ENCODE peak calls at places on chromosomes 5 and 9, in seven cellular contexts. P is WTC11; T is GM06990; R is endothelial cell; Z is stomach; B is GM13977; L is CD4-positive, alpha-beta T cell. A is an unnamed sample.

GRCh38 chr5:180802325-180803180 is at the start of gene MGAT1:
- DNase-seq in P (peak), L (peak), Z (peak), T (peak), R (peak), B (peak), A (peak)

GRCh38 chr5:168908207-168908606 is 329.0 kb upstream of the PANK3 start:
- DNase-seq in L (no peak), B (no peak), Z (no peak), P (no peak), T (no peak), R (no peak), A (no peak)

GRCh38 chr5:131019601-131020315 is 145.3 kb downstream of the HINT1 start:
- DNase-seq in P (peak), L (no peak), B (no peak), Z (no peak), T (no peak), R (no peak), A (no peak)

GRCh38 chr5:137272831-137273230 is 226.3 kb downstream of the SPOCK1 start:
- DNase-seq in T (no peak), B (no peak), P (no peak), L (no peak), Z (no peak), R (no peak), A (no peak)

GRCh38 chr9:124471761-124472160 is 21.5 kb downstream of the ADGRD2 start:
- DNase-seq in Z (no peak), B (no peak), T (no peak), P (no peak), L (no peak), R (no peak), A (no peak)

GRCh38 chr5:145903862-145904261 is 31.0 kb upstream of the GRXCR2 start:
- DNase-seq in L (no peak), B (no peak), T (no peak), R (no peak), Z (no peak), P (no peak), A (no peak)

GRCh38 chr9:124786881-124787573 is 10.1 kb downstream of the OLFML2A start:
- DNase-seq in B (no peak), L (no peak), Z (peak), R (no peak), T (no peak), P (peak), A (no peak)

GRCh38 chr9:136052433-136052880 is 42.6 kb downstream of the NACC2 start:
- DNase-seq in P (no peak), L (no peak), R (no peak), B (peak), Z (peak), T (no peak), A (no peak)

GRCh38 chr5:91020065-91020800 is 362.9 kb downstream of the ARRDC3 start:
- DNase-seq in Z (no peak), T (no peak), B (no peak), R (no peak), L (no peak), P (no peak), A (no peak)

GRCh38 chr5:157651623-157652376 is 438 bp downstream of the SOX30 start:
- DNase-seq in L (peak), B (peak), T (peak), P (peak), Z (peak), R (peak), A (no peak)

GRCh38 chr5:125685771-125686170 is 737.4 kb upstream of the GRAMD2B start:
- DNase-seq in B (no peak), R (no peak), T (no peak), P (no peak), L (no peak), Z (no peak), A (no peak)

GRCh38 chr5:132225165-132226032 is 2.3 kb downstream of the P4HA2 start:
- DNase-seq in L (peak), T (no peak), Z (peak), R (no peak), B (no peak), P (no peak), A (peak)

GRCh38 chr5:126695081-126695480 is 81.9 kb upstream of the LMNB1 start:
- DNase-seq in R (no peak), L (no peak), B (no peak), Z (no peak), P (no peak), T (no peak), A (no peak)

GRCh38 chr9:87973122-87973521 is 1.2 kb downstream of the CDK20 start:
- DNase-seq in R (no peak), T (no peak), P (no peak), B (no peak), Z (no peak), L (no peak), A (no peak)

GRCh38 chr5:135429326-135429725 is 17.8 kb downstream of the DCANP1 start:
- DNase-seq in Z (no peak), B (no peak), P (no peak), T (no peak), L (no peak), R (no peak), A (no peak)

GRCh38 chr9:133968966-133969617 is 23.0 kb downstream of the VAV2 start:
- DNase-seq in T (no peak), P (no peak), L (no peak), Z (no peak), R (no peak), B (no peak), A (no peak)

GRCh38 chr9:123717581-123717980 is 212.3 kb downstream of the DENND1A start:
- DNase-seq in R (no peak), T (no peak), B (no peak), Z (no peak), P (no peak), L (no peak), A (no peak)

GRCh38 chr5:157312492-157312891 is 46.6 kb downstream of the CYFIP2 start:
- DNase-seq in Z (peak), T (no peak), L (peak), P (peak), R (peak), B (peak), A (no peak)

GRCh38 chr9:120845255-120845654 is 2.5 kb upstream of the PSMD5 start:
- DNase-seq in T (no peak), L (no peak), R (no peak), B (no peak), P (no peak), Z (no peak), A (no peak)

GRCh38 chr5:39569857-39570256 is 145.1 kb upstream of the DAB2 start:
- DNase-seq in T (no peak), Z (no peak), L (no peak), B (no peak), R (no peak), P (no peak), A (no peak)

GRCh38 chr5:107215581-107215980 is 455.2 kb downstream of the EFNA5 start:
- DNase-seq in R (no peak), P (no peak), T (no peak), B (no peak), Z (no peak), L (no peak), A (no peak)

GRCh38 chr5:55865831-55866230 is 14.7 kb downstream of the IL31RA start:
- DNase-seq in R (no peak), T (no peak), B (no peak), P (no peak), Z (no peak), L (no peak), A (no peak)

GRCh38 chr9:126630458-126631237 is 16.9 kb downstream of the LMX1B start:
- DNase-seq in R (no peak), L (no peak), B (no peak), P (no peak), Z (no peak), T (no peak), A (no peak)

DNA sequence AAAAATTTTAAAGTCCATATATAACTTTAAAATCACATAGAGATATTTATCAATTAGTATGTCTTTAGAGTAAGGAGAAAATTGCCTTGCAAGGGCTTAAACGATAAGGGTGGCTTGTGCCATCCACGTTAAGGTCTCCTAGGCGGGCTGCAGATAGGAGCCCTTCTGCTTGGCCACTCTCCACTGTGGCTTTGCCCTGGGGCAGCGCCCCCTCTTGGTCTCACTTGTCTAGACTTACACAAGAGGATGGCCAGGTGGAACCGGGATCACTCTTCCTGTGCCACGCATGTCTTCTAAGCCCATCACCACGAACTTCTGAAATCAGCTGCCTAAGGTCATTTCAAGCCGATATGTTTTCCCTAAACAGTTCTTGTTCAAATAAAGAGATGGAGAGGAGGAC is 2.9 kb downstream of the FPGS start:
- DNase-seq in B (no peak), L (no peak), Z (no peak), P (peak), T (no peak), R (peak), A (no peak)
- TF ChIP-seq CTCF in B (no peak), L (no peak), Z (no peak), P (no peak), T (peak), R (peak), A (peak)

GRCh38 chr9:98860871-98861293 is 53.4 kb downstream of the GALNT12 start:
- DNase-seq in L (no peak), R (peak), Z (peak), B (no peak), T (no peak), P (no peak), A (peak)
- TF ChIP-seq CTCF in L (no peak), R (no peak), Z (peak), B (no peak), T (no peak), P (no peak), A (peak)

GRCh38 chr5:111857633-111858032 is 100.6 kb upstream of the NREP start:
- DNase-seq in P (no peak), R (no peak), L (no peak), T (no peak), B (no peak), Z (no peak), A (no peak)
- TF ChIP-seq CTCF in P (no peak), R (no peak), L (no peak), T (no peak), B (no peak), Z (no peak), A (no peak)

GRCh38 chr5:177546262-177546741 is 8.1 kb downstream of the FAM193B start:
- DNase-seq in P (no peak), Z (no peak), B (no peak), T (no peak), L (no peak), R (no peak), A (peak)
- TF ChIP-seq CTCF in P (no peak), Z (no peak), B (no peak), T (no peak), L (no peak), R (no peak), A (no peak)

GRCh38 chr5:148398698-148399121 is 15.0 kb downstream of the FBXO38 start:
- DNase-seq in R (no peak), Z (no peak), L (no peak), P (no peak), T (no peak), B (no peak), A (no peak)
- TF ChIP-seq CTCF in R (no peak), Z (peak), L (no peak), P (no peak), T (no peak), B (no peak), A (no peak)

DNA sequence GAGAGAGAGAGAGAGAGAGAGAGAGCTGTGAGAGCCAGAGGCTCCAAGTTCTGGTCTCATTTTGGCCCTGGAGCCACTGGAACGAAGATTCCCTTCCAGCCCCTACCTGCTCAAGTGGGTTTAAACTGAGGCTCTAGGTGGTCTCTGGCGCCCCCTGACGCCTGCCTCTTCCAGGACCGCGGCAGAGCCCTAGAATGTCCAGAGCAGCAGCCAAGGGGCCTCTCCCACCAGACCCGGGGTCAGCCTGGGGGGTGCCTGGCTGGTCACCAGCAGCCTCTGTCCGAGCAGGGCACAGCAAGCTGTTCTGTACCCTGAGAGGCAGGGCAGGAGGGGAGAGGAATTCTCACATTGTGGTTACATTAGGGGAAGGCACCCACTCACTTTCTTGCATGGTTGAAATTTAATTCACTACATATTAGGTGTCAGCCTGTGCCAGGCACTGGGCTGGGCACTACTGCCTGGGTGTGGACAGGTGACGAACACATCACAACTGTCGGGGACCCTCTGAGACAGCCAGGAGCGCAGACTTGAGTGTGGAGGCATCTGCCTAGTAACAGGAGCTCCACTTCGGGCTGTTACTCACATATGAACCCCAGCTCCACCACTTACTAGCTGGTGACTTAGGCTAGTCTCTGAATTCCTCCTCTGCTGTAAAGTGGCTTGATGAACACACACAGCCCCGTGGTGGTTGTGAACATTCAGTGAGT is 44.5 kb downstream of the AMBP start:
- DNase-seq in T (no peak), Z (no peak), R (peak), L (no peak), B (peak), P (peak), A (no peak)
- TF ChIP-seq CTCF in T (peak), Z (no peak), R (peak), L (no peak), B (peak), P (peak), A (peak)

DNA sequence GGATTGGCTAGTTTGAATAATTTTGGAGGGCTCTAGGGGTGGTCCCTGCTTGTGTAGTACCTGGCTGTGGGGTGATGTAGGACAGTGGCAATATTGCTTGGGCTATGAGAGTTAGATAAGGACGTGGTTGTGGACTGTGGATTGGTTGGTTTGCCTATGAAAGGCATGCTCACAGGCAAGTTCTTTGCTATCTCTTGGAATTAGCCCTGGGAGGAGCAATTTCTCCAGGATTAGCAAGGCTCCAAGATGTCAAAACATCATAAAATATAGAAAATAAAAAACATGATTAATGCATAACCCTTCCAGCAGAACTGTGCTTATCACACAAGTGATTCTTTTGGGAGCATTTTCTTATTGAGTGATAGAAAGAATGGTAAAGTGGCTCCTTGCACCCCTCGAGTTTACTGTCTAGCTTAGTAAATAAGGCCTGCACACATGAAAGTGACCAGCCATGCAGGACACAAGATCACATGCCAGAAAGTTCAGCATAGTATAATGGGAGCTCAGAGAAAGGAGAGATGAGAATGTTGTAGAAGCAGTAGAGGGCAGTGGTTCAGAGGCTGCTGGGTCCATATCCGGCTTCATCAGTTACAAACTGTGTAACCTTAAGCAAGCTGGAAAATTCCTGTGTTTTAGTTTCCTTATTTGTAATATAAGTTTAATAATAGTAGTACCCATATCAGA is 13.8 kb downstream of the AOPEP start:
- DNase-seq in R (no peak), Z (no peak), B (no peak), L (no peak), T (no peak), P (no peak), A (no peak)
- TF ChIP-seq CTCF in R (no peak), Z (no peak), B (no peak), L (no peak), T (no peak), P (no peak), A (no peak)

GRCh38 chr5:59500014-59500413 is 393.5 kb downstream of the PDE4D start:
- DNase-seq in R (no peak), T (no peak), B (no peak), P (no peak), L (no peak), Z (no peak), A (no peak)

GRCh38 chr5:59491944-59492343 is 401.6 kb downstream of the PDE4D start:
- DNase-seq in P (no peak), B (no peak), R (no peak), Z (no peak), L (no peak), T (no peak), A (no peak)

DNA sequence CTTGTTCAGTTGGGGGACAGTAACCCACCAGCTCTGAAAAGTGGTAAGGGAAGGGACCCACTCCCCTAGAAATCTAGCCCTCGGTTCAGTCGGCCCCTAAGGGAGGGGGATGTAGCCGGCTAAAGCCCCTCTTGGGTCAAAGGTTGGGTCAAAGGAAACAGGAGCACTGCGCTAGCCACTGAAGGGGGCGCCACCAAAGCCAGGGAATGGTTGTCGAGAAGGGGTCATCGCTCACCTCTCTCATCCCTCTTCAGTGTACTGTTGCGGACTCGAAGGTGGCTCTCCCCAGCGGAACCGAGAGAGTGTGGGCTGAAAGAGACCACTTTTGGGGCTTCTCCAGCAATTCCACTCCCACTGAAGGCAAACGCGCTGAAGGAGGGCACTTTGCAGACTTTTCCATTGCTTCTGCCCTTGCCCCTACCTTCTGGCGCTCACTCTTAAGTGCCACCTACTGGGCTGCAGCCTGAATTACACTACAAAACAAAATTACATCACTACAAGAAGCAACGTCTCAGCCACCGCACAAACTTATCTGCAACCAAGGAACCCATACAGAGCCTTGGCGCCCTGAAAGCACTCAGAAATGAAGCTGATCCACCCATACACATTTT is 396.9 kb downstream of the PDE4D start:
- DNase-seq in L (no peak), R (peak), Z (no peak), B (no peak), P (peak), T (peak), A (no peak)
- TF ChIP-seq CTCF in L (peak), R (peak), Z (no peak), B (peak), P (peak), T (peak), A (peak)

GRCh38 chr5:63050916-63051315 is 472.3 kb downstream of the LRRC70 start:
- DNase-seq in P (no peak), T (no peak), L (no peak), Z (no peak), R (no peak), B (no peak), A (no peak)
- TF ChIP-seq CTCF in P (no peak), T (no peak), L (no peak), Z (no peak), R (no peak), B (no peak), A (no peak)

GRCh38 chr9:1732670-1733069 is 282.5 kb upstream of the SMARCA2 start:
- DNase-seq in L (no peak), B (no peak), P (no peak), Z (no peak), T (no peak), R (no peak), A (no peak)
- TF ChIP-seq CTCF in L (no peak), B (peak), P (no peak), Z (no peak), T (peak), R (no peak), A (no peak)